ENCODE peak calls at places on chromosome 14, in five cellular contexts. H, U, G, X and A are unnamed samples.

GRCh38 chr14:101480022-101480746 is 81.1 kb upstream of the DIO3 start:
- DNase-seq in U (no peak), X (no peak), G (no peak), H (no peak), A (no peak)

GRCh38 chr14:71049435-71050147 is 142.3 kb downstream of the PCNX1 start:
- DNase-seq in U (no peak), H (no peak), X (no peak), G (peak), A (no peak)

GRCh38 chr14:71636076-71636475 is 296.2 kb upstream of the RGS6 start:
- DNase-seq in H (no peak), X (no peak), G (no peak), U (no peak), A (no peak)

GRCh38 chr14:50093496-50093895 is 22.9 kb downstream of the VCPKMT start:
- DNase-seq in H (no peak), X (no peak), G (no peak), U (no peak), A (no peak)

GRCh38 chr14:104657563-104658324 is 31.7 kb upstream of the INF2 start:
- DNase-seq in H (no peak), G (no peak), U (no peak), X (peak), A (no peak)

GRCh38 chr14:22551597-22551982 is 37.4 kb downstream of the DAD1 start:
- DNase-seq in G (no peak), H (no peak), X (peak), U (no peak), A (no peak)

GRCh38 chr14:24315807-24316596 is 4.7 kb downstream of the LTB4R start:
- DNase-seq in X (no peak), U (no peak), H (no peak), G (no peak), A (no peak)

GRCh38 chr14:74697543-74697942 is 15.3 kb downstream of the AREL1 start:
- DNase-seq in H (no peak), U (no peak), G (peak), X (no peak), A (no peak)

GRCh38 chr14:65910108-65910507 is 497.6 kb downstream of the FUT8 start:
- DNase-seq in X (no peak), U (no peak), H (no peak), G (peak), A (no peak)

GRCh38 chr14:74804219-74804825 is 41.2 kb downstream of the YLPM1 start:
- DNase-seq in G (peak), X (peak), H (peak), U (no peak), A (no peak)

GRCh38 chr14:36582011-36582873 is at the start of gene NKX2-8:
- DNase-seq in G (no peak), X (no peak), H (peak), U (no peak), A (no peak)

GRCh38 chr14:33617154-33617553 is 333.7 kb downstream of the EGLN3 start:
- DNase-seq in G (peak), H (no peak), X (no peak), U (no peak), A (no peak)

GRCh38 chr14:85987292-85987691 is 457.3 kb downstream of the FLRT2 start:
- DNase-seq in U (no peak), G (no peak), H (no peak), X (no peak), A (no peak)

GRCh38 chr14:41285193-41285748 is 321.4 kb upstream of the LRFN5 start:
- DNase-seq in H (peak), G (peak), X (peak), U (no peak), A (no peak)

GRCh38 chr14:57833304-57833703 is 32.6 kb downstream of the SLC35F4 start:
- DNase-seq in X (no peak), H (no peak), U (peak), G (peak), A (no peak)

GRCh38 chr14:88904864-88905263 is 80.4 kb downstream of the TTC8 start:
- DNase-seq in H (no peak), X (peak), U (no peak), G (no peak), A (no peak)

GRCh38 chr14:24975393-24975792 is 74.6 kb downstream of the STXBP6 start:
- DNase-seq in X (no peak), G (no peak), U (no peak), H (no peak), A (no peak)

GRCh38 chr14:75979641-75980422 is 2.0 kb downstream of the TGFB3 start:
- DNase-seq in U (no peak), G (no peak), X (no peak), H (no peak), A (no peak)

GRCh38 chr14:73059326-73059725 is 992 bp downstream of the RBM25 start:
- DNase-seq in U (no peak), H (peak), X (no peak), G (peak), A (no peak)

GRCh38 chr14:88599761-88600439 is 37.1 kb downstream of the ZC3H14 start:
- DNase-seq in U (no peak), G (no peak), X (no peak), H (no peak), A (no peak)

DNA sequence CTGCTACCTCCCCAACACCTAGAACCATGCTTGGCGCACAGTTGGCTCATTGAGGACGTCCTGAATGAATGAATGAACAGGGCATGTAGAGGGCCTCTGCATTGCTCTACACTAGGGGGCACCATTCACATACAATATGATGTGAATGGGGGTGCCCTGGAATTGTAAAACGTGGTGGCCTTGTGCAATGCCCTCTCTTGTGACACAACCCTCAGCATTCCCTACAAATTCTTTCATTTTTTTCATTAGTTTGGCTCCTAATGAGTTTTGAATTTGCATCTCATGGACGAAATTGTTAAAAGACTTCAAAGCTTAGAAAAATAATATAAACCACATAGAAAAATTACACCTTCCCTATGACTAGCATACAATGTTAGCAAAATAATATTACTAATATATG is 2.3 kb upstream of the DIO2 start:
- DNase-seq in H (peak), X (peak), U (no peak), G (peak), A (no peak)
- TF ChIP-seq CTCF in H (peak), X (peak), U (no peak), G (peak), A (peak)

DNA sequence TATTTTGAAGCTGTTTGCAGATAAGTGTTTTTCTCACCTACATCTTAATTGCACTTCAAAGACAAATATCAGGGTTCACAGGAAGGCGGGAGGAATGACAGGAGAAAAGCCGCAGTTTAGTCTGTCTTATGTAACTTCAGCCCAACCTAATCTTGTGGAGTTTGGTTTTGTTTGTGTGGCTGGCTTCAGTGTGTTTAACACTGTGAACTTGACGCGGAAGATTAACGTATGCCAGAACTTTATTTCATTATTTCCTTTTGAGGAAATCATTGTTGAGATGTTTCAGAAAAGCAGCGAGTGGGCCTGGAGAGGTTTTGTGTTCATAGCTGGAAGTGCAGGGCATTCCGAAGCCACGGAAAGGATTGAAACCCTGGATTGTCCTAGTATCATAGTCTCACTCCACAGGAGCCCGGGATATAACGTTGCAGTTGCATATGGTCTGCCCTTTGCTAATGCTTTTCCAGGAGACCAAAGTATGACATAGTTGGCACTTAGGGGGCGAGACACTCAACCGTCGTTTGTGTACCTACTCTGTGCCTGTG is 2.0 kb downstream of the PELI2 start:
- DNase-seq in X (no peak), G (no peak), U (no peak), H (peak), A (no peak)
- TF ChIP-seq CTCF in X (no peak), G (no peak), U (peak), H (peak), A (peak)

DNA sequence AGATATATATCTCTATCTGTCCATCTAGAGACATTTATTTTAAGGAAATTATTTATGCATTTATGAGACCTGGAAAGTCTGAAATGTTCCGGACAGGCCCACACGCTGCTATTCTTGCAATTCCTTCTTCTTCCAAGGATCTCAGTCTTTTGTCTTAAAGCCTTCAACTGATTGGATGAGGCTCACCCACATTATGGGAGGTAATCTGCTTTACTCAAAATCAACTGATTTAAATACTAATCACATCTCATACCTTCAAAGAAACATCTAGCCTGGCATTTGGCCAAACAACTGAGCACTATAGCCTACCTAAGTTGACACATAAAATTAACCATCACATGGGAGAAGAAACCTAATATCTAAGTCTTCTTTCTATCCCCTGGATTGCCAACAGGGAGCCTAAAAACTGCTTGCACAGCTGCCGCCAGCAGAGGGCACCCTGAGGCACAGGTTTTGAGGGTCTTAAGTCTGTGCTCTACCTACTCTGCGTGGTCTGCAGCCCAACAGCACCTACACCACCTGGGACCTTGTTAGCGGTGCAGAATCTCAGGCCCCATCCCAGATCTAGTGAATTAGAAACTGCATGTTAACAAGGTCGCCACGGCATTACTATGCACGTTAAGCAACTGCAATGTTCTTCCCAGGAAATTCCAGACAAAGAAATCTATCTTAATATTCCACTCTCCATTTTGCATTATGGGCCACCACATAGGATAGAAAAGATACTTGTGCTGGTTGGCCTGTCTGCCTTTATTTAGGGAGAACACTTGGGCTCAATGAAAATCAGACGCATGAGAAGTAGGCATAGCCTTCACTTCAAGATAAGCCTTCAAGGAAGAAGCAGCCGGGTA is 249.7 kb downstream of the FOXG1 start:
- DNase-seq in H (peak), U (no peak), G (peak), X (peak), A (no peak)
- TF ChIP-seq CTCF in H (peak), U (no peak), G (peak), X (peak), A (peak)

DNA sequence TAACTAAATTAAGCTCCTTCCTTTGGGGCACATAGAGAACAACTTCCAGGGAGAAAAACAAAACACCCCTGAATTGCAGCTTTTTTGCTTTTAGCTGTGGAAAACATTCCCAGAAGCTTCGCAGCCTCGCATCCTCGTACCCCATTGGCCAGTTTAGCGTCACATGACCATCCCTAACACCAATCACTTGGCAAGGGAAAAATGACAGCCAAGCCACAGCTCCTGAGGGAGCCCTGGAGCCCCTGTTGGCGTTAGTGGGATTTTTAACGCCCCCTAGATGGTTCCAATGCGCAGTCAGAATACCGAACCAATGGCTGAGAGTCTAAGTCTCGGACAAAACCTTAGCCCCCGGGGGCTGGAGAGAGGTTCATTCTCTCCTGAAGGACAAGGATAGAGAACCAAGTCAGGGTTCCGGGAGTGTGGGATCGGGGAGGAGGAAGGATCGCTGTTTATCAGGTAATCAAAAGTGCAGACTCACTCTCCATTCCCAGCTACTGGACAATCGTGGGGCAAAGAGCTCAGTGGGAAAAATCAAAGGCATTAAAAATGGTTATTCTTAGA is 135.6 kb upstream of the HIF1A start:
- DNase-seq in H (no peak), G (no peak), X (no peak), U (no peak), A (no peak)
- TF ChIP-seq CTCF in H (no peak), G (no peak), X (no peak), U (no peak), A (no peak)